ENCODE peak calls at places on chromosome 11, in four cellular contexts. Y is colonic mucosa, J is GM12892, E is iPS-NIHi11. I is an unnamed sample.

GRCh38 chr11:130023204-130023603 is 20.6 kb upstream of the PRDM10 start:
- DNase-seq in Y (no peak), J (no peak), E (no peak), I (peak)

GRCh38 chr11:44434191-44434590 is 124.3 kb upstream of the ALX4 start:
- DNase-seq in Y (no peak), J (no peak), E (no peak), I (no peak)

GRCh38 chr11:72410956-72411355 is 23.4 kb downstream of the CLPB start:
- DNase-seq in Y (no peak), J (no peak), E (no peak), I (no peak)

GRCh38 chr11:118170892-118171273 is 5.6 kb downstream of the SCN2B start:
- DNase-seq in Y (no peak), J (no peak), E (no peak), I (no peak)

GRCh38 chr11:27757953-27758352 is 57.7 kb upstream of the BDNF start:
- DNase-seq in Y (no peak), J (no peak), E (no peak), I (no peak)

GRCh38 chr11:12435264-12435663 is 57.9 kb downstream of the PARVA start:
- DNase-seq in Y (no peak), J (no peak), E (no peak), I (no peak)

GRCh38 chr11:60748225-60748624 is 8.4 kb upstream of the MS4A15 start:
- DNase-seq in Y (no peak), J (no peak), E (no peak), I (no peak)

GRCh38 chr11:120198787-120199469 is 11.9 kb upstream of the OAF start:
- DNase-seq in Y (no peak), J (no peak), E (no peak), I (no peak)

GRCh38 chr11:7924526-7924925 is 6.5 kb downstream of the OR10A6 start:
- DNase-seq in Y (no peak), J (no peak), E (no peak), I (no peak)

I was measured in 8988T.